ENCODE peak calls at places on chromosomes 3 and 15, in five cellular contexts. D is cardiac muscle cell; X is CD4-positive, alpha-beta T cell; N is CD8-positive, alpha-beta T cell; R is fibroblast of the aortic adventitia. M is an unnamed sample.

GRCh38 chr3:14242490-14243311 is 64.1 kb downstream of the LSM3 start:
- DNase-seq in N (no peak), X (no peak), D (no peak), R (no peak), M (no peak)

GRCh38 chr3:43405888-43406636 is 119.7 kb downstream of the SNRK start:
- DNase-seq in X (no peak), N (no peak), R (no peak), D (peak; percentile 83), M (no peak)

GRCh38 chr3:142087676-142088075 is 61.7 kb downstream of the TFDP2 start:
- DNase-seq in D (peak; percentile 52), R (peak; percentile 29), N (no peak), X (no peak), M (no peak)

GRCh38 chr3:185070491-185071335 is 82.1 kb downstream of the C3orf70 start:
- DNase-seq in X (no peak), N (no peak), R (no peak), D (peak; percentile 58), M (no peak)

GRCh38 chr15:28094732-28095521 is 4.2 kb downstream of the OCA2 start:
- DNase-seq in X (no peak), N (no peak), R (no peak), D (no peak), M (no peak)

GRCh38 chr15:64092075-64092820 is 1.4 kb downstream of the CIAO2A start:
- DNase-seq in X (no peak), D (no peak), N (no peak), R (no peak), M (peak; percentile 11)

GRCh38 chr15:60395276-60396011 is 2.3 kb downstream of the ANXA2 start:
- DNase-seq in X (no peak), R (peak; percentile 50), D (no peak), N (no peak), M (no peak)

GRCh38 chr15:101428758-101429157 is 60.7 kb downstream of the PCSK6 start:
- DNase-seq in D (no peak), X (no peak), R (no peak), N (no peak), M (no peak)

GRCh38 chr3:50995085-50995824 is 320.5 kb downstream of the DOCK3 start:
- DNase-seq in D (no peak), N (no peak), X (no peak), R (no peak), M (no peak)

GRCh38 chr3:36992806-36993325 is at the start of gene EPM2AIP1:
- DNase-seq in D (no peak), N (no peak), X (no peak), R (no peak), M (peak; percentile 94)

GRCh38 chr3:176058856-176059255 is 1138.4 kb downstream of the TBL1XR1 start:
- DNase-seq in R (no peak), D (no peak), N (no peak), X (no peak), M (no peak)

GRCh38 chr3:196979545-196979944 is 10.9 kb upstream of the PIGZ start:
- DNase-seq in X (no peak), R (peak; percentile 83), N (no peak), D (peak; percentile 89), M (no peak)

GRCh38 chr15:33234019-33234418 is 39.5 kb upstream of the FMN1 start:
- DNase-seq in X (no peak), R (peak; percentile 58), N (no peak), D (peak; percentile 49), M (no peak)

GRCh38 chr3:179071161-179071568 is 444 bp downstream of the ZMAT3 start:
- DNase-seq in X (peak; percentile 13), N (peak; percentile 17), D (no peak), R (peak; percentile 50), M (peak; percentile 72)

GRCh38 chr3:66486187-66486586 is 14.6 kb downstream of the LRIG1 start:
- DNase-seq in R (no peak), D (no peak), N (no peak), X (no peak), M (no peak)

GRCh38 chr3:124552224-124552623 is 178.0 kb upstream of the UMPS start:
- DNase-seq in R (no peak), X (no peak), N (no peak), D (no peak), M (no peak)

GRCh38 chr15:43828061-43828657 is 1.4 kb downstream of the WDR76 start:
- DNase-seq in D (peak; percentile 17), R (peak; percentile 25), N (no peak), X (no peak), M (peak; percentile 31)

GRCh38 chr3:134216206-134216764 is 34.4 kb downstream of the RYK start:
- DNase-seq in X (no peak), N (no peak), D (no peak), R (no peak), M (no peak)

GRCh38 chr3:134216851-134217250 is 33.8 kb downstream of the RYK start:
- DNase-seq in N (no peak), R (no peak), D (no peak), X (no peak), M (no peak)

GRCh38 chr3:134212898-134213665 is 37.6 kb downstream of the RYK start:
- DNase-seq in X (peak; percentile 84), D (peak; percentile 83), N (peak; percentile 83), R (peak; percentile 81), M (peak; percentile 67)

GRCh38 chr3:134214239-134214638 is 36.4 kb downstream of the RYK start:
- DNase-seq in N (no peak), D (no peak), X (no peak), R (no peak), M (no peak)

GRCh38 chr3:134211797-134212196 is 38.9 kb downstream of the RYK start:
- DNase-seq in X (no peak), R (peak; percentile 55), D (peak; percentile 75), N (no peak), M (peak; percentile 25)
- TF ChIP-seq CTCF in X (no peak), R (peak; percentile 79), D (peak; percentile 84), N (no peak), M (peak; percentile 34)

GRCh38 chr15:23857028-23857641 is 170.0 kb upstream of the NDN start:
- DNase-seq in X (no peak), R (no peak), D (peak; percentile 33), N (no peak), M (no peak)
- TF ChIP-seq CTCF in X (no peak), R (no peak), D (peak; percentile 32), N (no peak), M (no peak)

DNA sequence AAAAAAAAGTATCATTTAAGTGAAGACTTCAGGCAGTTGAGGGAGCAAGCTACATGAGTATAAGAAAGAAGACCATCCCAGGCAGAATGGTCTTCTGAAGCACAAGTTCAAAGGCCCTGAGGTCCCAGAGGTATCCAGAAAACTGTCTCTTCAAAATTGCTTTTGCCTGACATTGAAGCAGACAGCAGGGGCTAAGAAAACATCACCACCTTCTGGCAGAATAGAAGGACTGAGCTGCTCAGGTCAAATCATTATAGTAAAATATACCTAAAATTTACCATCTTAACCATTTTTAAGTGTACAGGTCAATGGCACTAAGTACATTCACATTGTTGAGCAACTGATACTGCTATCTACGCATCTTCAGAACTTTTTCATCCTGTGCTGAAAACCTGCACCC is 16.4 kb downstream of the GPR160 start:
- DNase-seq in N (no peak), D (no peak), R (peak; percentile 14), X (no peak), M (peak; percentile 47)
- TF ChIP-seq CTCF in N (peak; percentile 21), D (peak; percentile 39), R (peak; percentile 27), X (peak; percentile 18), M (peak; percentile 32)

GRCh38 chr3:53806182-53807116 is 39.8 kb downstream of the CHDH start:
- DNase-seq in N (no peak), X (no peak), R (peak; percentile 90), D (peak; percentile 54), M (no peak)
- TF ChIP-seq CTCF in N (no peak), X (no peak), R (peak; percentile 21), D (no peak), M (no peak)

GRCh38 chr3:70358978-70359580 is 46.6 kb upstream of the MDFIC2 start:
- DNase-seq in R (peak; percentile 68), X (no peak), D (peak; percentile 62), N (no peak), M (peak; percentile 8)
- TF ChIP-seq CTCF in R (peak; percentile 74), X (peak; percentile 29), D (peak; percentile 68), N (no peak), M (peak; percentile 51)

M was measured in GM20000.